ENCODE peak calls at places on chromosome X, in five cellular contexts. One of them, this sample, is unnamed.

GRCh38 chrX:55039471-55039870 is 8.7 kb upstream of the ALAS2 start:
- DNase-seq in stimulated activated CD4-positive, alpha-beta T cell treated with anti-CD3 and anti-CD28 coated beads, Interleukin-1b, Interleukin-23, amount 100 ng/mL, for 1 hour: no peak
- DNase-seq in heart right ventricle: no peak
- DNase-seq in left lung: no peak
- DNase-seq in 8988T: no peak
- DNase-seq in this sample: no peak

GRCh38 chrX:39816871-39817731 is 280.7 kb downstream of the BCOR start:
- DNase-seq in 8988T: no peak
- DNase-seq in left lung: no peak
- DNase-seq in heart right ventricle: no peak
- DNase-seq in stimulated activated CD4-positive, alpha-beta T cell treated with anti-CD3 and anti-CD28 coated beads, Interleukin-1b, Interleukin-23, amount 100 ng/mL, for 1 hour: no peak
- DNase-seq in this sample: no peak

GRCh38 chrX:154596290-154596929 is 11.5 kb downstream of the CTAG1A start:
- DNase-seq in stimulated activated CD4-positive, alpha-beta T cell treated with anti-CD3 and anti-CD28 coated beads, Interleukin-1b, Interleukin-23, amount 100 ng/mL, for 1 hour: no peak
- DNase-seq in left lung: no peak
- DNase-seq in heart right ventricle: no peak
- DNase-seq in 8988T: no peak
- DNase-seq in this sample: no peak

GRCh38 chrX:17078031-17078730 is 131.7 kb downstream of the REPS2 start:
- DNase-seq in heart right ventricle: no peak
- DNase-seq in left lung: no peak
- DNase-seq in 8988T: no peak
- DNase-seq in stimulated activated CD4-positive, alpha-beta T cell treated with anti-CD3 and anti-CD28 coated beads, Interleukin-1b, Interleukin-23, amount 100 ng/mL, for 1 hour: no peak
- DNase-seq in this sample: peak

GRCh38 chrX:39580043-39580442 is 517.7 kb downstream of the BCOR start:
- DNase-seq in stimulated activated CD4-positive, alpha-beta T cell treated with anti-CD3 and anti-CD28 coated beads, Interleukin-1b, Interleukin-23, amount 100 ng/mL, for 1 hour: no peak
- DNase-seq in left lung: no peak
- DNase-seq in heart right ventricle: no peak
- DNase-seq in 8988T: no peak
- DNase-seq in this sample: peak

GRCh38 chrX:258291-259040 is 22.7 kb upstream of the PLCXD1 start:
- DNase-seq in heart right ventricle: no peak
- DNase-seq in 8988T: no peak
- DNase-seq in stimulated activated CD4-positive, alpha-beta T cell treated with anti-CD3 and anti-CD28 coated beads, Interleukin-1b, Interleukin-23, amount 100 ng/mL, for 1 hour: no peak
- DNase-seq in left lung: no peak
- DNase-seq in this sample: no peak

GRCh38 chrX:36159254-36159653 is 239.7 kb downstream of the CFAP47 start:
- DNase-seq in left lung: no peak
- DNase-seq in 8988T: no peak
- DNase-seq in heart right ventricle: no peak
- DNase-seq in stimulated activated CD4-positive, alpha-beta T cell treated with anti-CD3 and anti-CD28 coated beads, Interleukin-1b, Interleukin-23, amount 100 ng/mL, for 1 hour: no peak
- DNase-seq in this sample: no peak

GRCh38 chrX:77434949-77435348 is 12.2 kb upstream of the FGF16 start:
- DNase-seq in stimulated activated CD4-positive, alpha-beta T cell treated with anti-CD3 and anti-CD28 coated beads, Interleukin-1b, Interleukin-23, amount 100 ng/mL, for 1 hour: no peak
- DNase-seq in 8988T: no peak
- DNase-seq in heart right ventricle: no peak
- DNase-seq in left lung: no peak
- DNase-seq in this sample: no peak

This sample was measured in LNCaP clone FGC.